ENCODE peak calls at places on chromosomes 13 and 19, in four cellular contexts. X, I, J and S are unnamed samples.
A peak's percentile ranks its signal among the peaks of the same experiment; 100 is the strongest.

GRCh38 chr13:84994582-84994981 is 804.6 kb downstream of the SLITRK6 start:
- DNase-seq in X (no peak), I (no peak), J (no peak), S (no peak)

GRCh38 chr19:47755762-47756626 is 10.6 kb downstream of the NOP53 start:
- DNase-seq in X (no peak), I (no peak), J (no peak), S (no peak)

GRCh38 chr13:39364797-39365468 is 238.1 kb downstream of the LHFPL6 start:
- DNase-seq in X (no peak), I (peak; percentile 48), J (no peak), S (peak; percentile 13)

GRCh38 chr19:5343848-5344247 is 3.2 kb upstream of the PTPRS start:
- DNase-seq in X (no peak), I (peak; percentile 47), J (no peak), S (no peak)

GRCh38 chr19:35732540-35733179 is 9.6 kb downstream of the IGFLR1 start:
- DNase-seq in X (no peak), I (no peak), J (no peak), S (no peak)

GRCh38 chr19:42422576-42423461 is 4.4 kb downstream of the LIPE start:
- DNase-seq in X (peak; percentile 47), I (no peak), J (no peak), S (peak; percentile 79)

GRCh38 chr13:99656092-99656745 is 154.9 kb downstream of the TM9SF2 start:
- DNase-seq in X (peak; percentile 86), I (peak; percentile 67), J (peak; percentile 72), S (peak; percentile 85)

GRCh38 chr19:3407556-3408516 is 41.5 kb downstream of the NFIC start:
- DNase-seq in X (no peak), I (no peak), J (no peak), S (no peak)

GRCh38 chr19:48988286-48988685 is 4.8 kb downstream of the GYS1 start:
- DNase-seq in X (no peak), I (no peak), J (no peak), S (no peak)

GRCh38 chr13:46595918-46596315 is 42.9 kb downstream of the LRCH1 start:
- DNase-seq in X (no peak), I (no peak), J (no peak), S (no peak)

GRCh38 chr13:54144809-54145208 is 1116.2 kb downstream of the OLFM4 start:
- DNase-seq in X (no peak), I (no peak), J (no peak), S (no peak)

GRCh38 chr19:50554212-50554611 is 14.0 kb downstream of the LRRC4B start:
- DNase-seq in X (no peak), I (no peak), J (no peak), S (no peak)

GRCh38 chr19:16588089-16588823 is 16.0 kb upstream of the SLC35E1 start:
- DNase-seq in X (peak; percentile 79), I (peak; percentile 19), J (no peak), S (peak; percentile 73)

GRCh38 chr19:6738726-6739389 is 622 bp upstream of the TRIP10 start:
- DNase-seq in X (peak; percentile 75), I (peak; percentile 8), J (peak; percentile 49), S (no peak)

GRCh38 chr13:33642374-33643065 is 175.4 kb upstream of the RFC3 start:
- DNase-seq in X (peak; percentile 43), I (peak; percentile 72), J (peak; percentile 48), S (no peak)

GRCh38 chr19:33486936-33487793 is 34.4 kb downstream of the PEPD start:
- DNase-seq in X (no peak), I (no peak), J (no peak), S (no peak)

GRCh38 chr13:68232351-68233130 is 1002.4 kb upstream of the PCDH9 start:
- DNase-seq in X (no peak), I (no peak), J (no peak), S (no peak)

GRCh38 chr13:89796196-89796595 is 1551.3 kb upstream of the MIR17HG start:
- DNase-seq in X (no peak), I (no peak), J (no peak), S (no peak)

GRCh38 chr19:1074512-1075283 is 7.7 kb downstream of the ARHGAP45 start:
- DNase-seq in X (peak; percentile 94), I (no peak), J (peak; percentile 65), S (no peak)

GRCh38 chr13:26497991-26498423 is 59.5 kb upstream of the WASF3 start:
- DNase-seq in X (no peak), I (peak; percentile 96), J (no peak), S (no peak)

GRCh38 chr13:77779461-77780272 is 82.2 kb downstream of the SLAIN1 start:
- DNase-seq in X (peak; percentile 11), I (peak; percentile 74), J (no peak), S (peak; percentile 72)

GRCh38 chr13:34038326-34039068 is 220.5 kb downstream of the RFC3 start:
- DNase-seq in X (no peak), I (no peak), J (no peak), S (no peak)

GRCh38 chr19:34328982-34329381 is 36.0 kb upstream of the GPI start:
- DNase-seq in X (no peak), I (no peak), J (no peak), S (no peak)

GRCh38 chr19:6744381-6745288 is 5.2 kb downstream of the TRIP10 start:
- DNase-seq in X (peak; percentile 90), I (peak; percentile 87), J (peak; percentile 80), S (no peak)

GRCh38 chr13:82772802-82773201 is 1109.5 kb downstream of the SLITRK1 start:
- DNase-seq in X (no peak), I (peak; percentile 47), J (no peak), S (no peak)

GRCh38 chr13:88124142-88124541 is 453.0 kb downstream of the SLITRK5 start:
- DNase-seq in X (no peak), I (no peak), J (no peak), S (no peak)

GRCh38 chr13:104008571-104009435 is 942.6 kb upstream of the SLC10A2 start:
- DNase-seq in X (no peak), I (peak; percentile 90), J (no peak), S (no peak)

GRCh38 chr13:95059306-95059705 is 241.9 kb downstream of the ABCC4 start:
- DNase-seq in X (no peak), I (no peak), J (no peak), S (no peak)

GRCh38 chr13:95060120-95060519 is 241.1 kb downstream of the ABCC4 start:
- DNase-seq in X (no peak), I (no peak), J (no peak), S (no peak)

GRCh38 chr13:95056266-95056665 is 245.0 kb downstream of the ABCC4 start:
- DNase-seq in X (no peak), I (no peak), J (no peak), S (no peak)

DNA sequence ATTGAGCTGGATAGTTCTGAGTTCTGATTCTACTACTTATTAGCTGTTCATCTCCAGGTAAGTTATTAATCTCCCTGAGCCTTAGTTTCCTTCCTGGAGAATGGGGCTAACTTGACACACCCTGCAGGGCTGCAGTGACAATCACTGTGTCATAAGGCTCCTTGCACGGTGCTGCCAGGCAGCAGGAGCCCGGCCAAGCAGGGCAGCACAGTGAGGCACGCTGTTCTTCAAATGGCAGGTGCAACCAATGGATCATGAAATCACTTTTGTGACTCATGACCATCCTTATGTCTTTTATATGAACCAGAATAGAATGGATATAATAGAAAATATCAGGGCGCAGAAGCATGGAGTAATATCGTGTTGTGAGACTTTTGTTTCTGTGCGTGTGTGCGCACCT is 242.6 kb downstream of the ABCC4 start:
- DNase-seq in X (no peak), I (no peak), J (no peak), S (no peak)
- TF ChIP-seq POLR2A in X (no peak), I (no peak), J (no peak), S (no peak)

GRCh38 chr13:75537401-75538365 is at the start of gene COMMD6:
- DNase-seq in X (peak; percentile 77), I (peak; percentile 87), J (peak; percentile 70), S (peak; percentile 88)
- TF ChIP-seq POLR2A in X (peak; percentile 64), I (peak; percentile 82), J (peak; percentile 57), S (peak; percentile 74)

GRCh38 chr19:9140159-9140874 is at the start of gene ZNF317:
- DNase-seq in X (peak; percentile 95), I (peak; percentile 88), J (peak; percentile 91), S (peak; percentile 93)
- TF ChIP-seq POLR2A in X (peak; percentile 53), I (peak; percentile 81), J (peak; percentile 35), S (peak; percentile 89)

DNA sequence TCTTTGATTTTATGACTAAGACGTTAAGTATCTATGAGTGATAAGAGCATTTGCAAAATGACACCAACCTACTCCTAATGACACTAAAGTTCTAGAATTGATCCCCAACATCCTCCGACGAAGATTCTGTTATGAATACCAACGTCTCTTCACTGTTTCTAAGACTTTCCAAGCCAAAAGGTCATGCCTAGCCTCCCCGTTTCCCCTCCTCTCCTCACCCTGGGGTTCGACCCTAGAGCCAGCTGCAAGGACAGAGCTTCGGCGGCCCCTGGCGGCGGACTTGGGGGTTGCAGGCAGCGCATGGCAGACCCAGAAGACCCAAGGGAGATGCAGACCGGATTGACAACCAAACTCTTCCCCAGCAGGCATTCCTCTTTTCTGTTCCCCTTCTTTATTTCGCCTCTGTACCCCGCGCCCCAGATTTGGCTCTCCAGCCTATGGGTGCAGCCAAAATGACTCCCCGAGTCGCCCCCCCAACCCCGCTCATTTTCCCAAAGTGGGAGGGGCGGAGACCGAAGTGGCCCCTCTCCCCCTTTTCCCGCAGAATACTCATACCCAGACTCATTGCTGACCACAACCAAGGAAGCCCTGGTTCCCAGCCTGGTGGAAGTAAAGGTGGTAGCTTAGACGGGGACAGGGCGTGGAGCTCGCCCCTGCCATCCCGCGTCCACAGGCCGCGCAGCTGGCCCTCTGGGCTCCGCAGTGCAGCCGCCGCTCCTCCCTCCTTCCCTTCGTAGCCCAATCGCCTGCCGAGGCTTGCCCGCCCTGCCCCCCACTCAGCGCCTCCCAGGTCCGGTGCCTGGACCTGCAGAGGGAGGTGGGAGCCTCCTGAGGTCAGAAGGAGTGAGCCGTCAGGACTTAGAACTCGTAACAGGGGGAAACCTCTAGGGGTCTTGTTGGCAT is 4.1 kb upstream of the EML2 start:
- DNase-seq in X (peak; percentile 92), I (peak; percentile 61), J (peak; percentile 75), S (peak; percentile 84)
- TF ChIP-seq POLR2A in X (no peak), I (no peak), J (no peak), S (no peak)

DNA sequence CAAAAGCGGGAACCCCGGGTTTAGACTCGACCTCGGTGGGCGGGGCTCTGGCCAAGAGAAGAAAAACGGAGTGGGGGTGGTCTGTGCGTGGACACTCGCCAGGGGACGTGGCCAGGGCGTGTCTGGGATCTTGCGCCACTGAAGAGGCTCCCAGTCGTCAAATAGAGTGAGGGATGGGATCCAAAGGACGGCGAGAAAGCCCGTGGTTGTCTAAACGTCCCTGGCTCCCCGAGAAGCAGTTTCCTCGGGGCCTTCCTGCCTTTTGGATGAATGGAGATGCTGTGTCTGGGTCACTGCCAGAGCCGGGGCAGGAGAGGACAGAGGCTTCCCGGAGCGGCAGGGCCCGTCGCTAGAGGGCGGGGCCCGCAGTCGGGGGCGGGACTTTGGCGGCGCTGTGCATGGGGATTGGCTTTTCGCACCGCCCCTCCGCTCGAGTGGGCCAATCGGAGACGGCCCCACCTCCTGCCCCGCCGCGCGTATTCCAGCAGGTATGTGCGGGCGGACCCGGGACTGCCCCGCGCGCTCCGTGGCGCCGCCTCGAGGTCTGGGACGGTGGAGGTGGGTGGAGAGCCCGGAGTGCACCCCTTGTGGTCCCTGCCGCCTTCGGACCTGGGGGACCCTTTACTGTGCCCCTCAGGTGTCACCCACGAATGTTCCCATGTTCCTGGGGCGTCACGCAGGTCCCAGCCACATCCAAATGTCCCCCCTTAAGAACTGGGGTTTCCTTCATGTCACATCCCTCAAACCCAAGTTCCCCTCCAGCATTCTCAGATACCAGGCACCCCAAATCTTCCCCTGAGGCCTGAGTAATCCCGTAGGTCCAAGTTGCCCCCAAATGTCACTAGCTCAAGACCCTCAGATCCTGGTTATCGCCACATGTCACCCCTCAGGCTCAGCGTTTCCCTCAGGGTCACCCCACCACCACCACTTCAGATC is 38.4 kb downstream of the ZSWIM4 start:
- DNase-seq in X (peak; percentile 97), I (peak; percentile 86), J (peak; percentile 97), S (peak; percentile 95)
- TF ChIP-seq POLR2A in X (peak; percentile 28), I (peak; percentile 78), J (peak; percentile 13), S (peak; percentile 85)